ENCODE peak calls at places on chromosome 13, in ten cellular contexts. One of them, this sample, is unnamed.

GRCh38 chr13:102563267-102563666 is 33.5 kb upstream of the TPP2 start:
- DNase-seq in hepatocyte: no peak
- DNase-seq in ascending aorta: no peak
- DNase-seq in transverse colon: no peak
- DNase-seq in CD8-positive, alpha-beta memory T cell: no peak
- DNase-seq in tibial artery: no peak
- DNase-seq in AG04450: no peak
- DNase-seq in caudate nucleus: no peak
- DNase-seq in sigmoid colon: no peak
- DNase-seq in A549: no peak
- DNase-seq in this sample: no peak

GRCh38 chr13:73870036-73870741 is 264.0 kb downstream of the KLF12 start:
- DNase-seq in ascending aorta: no peak
- DNase-seq in tibial artery: no peak
- DNase-seq in hepatocyte: peak
- DNase-seq in AG04450: no peak
- DNase-seq in A549: no peak
- DNase-seq in transverse colon: peak
- DNase-seq in caudate nucleus: no peak
- DNase-seq in sigmoid colon: no peak
- DNase-seq in CD8-positive, alpha-beta memory T cell: no peak
- DNase-seq in this sample: peak

GRCh38 chr13:104485571-104485970 is 1419.4 kb upstream of the SLC10A2 start:
- DNase-seq in sigmoid colon: no peak
- DNase-seq in A549: no peak
- DNase-seq in CD8-positive, alpha-beta memory T cell: no peak
- DNase-seq in tibial artery: no peak
- DNase-seq in AG04450: no peak
- DNase-seq in ascending aorta: no peak
- DNase-seq in transverse colon: no peak
- DNase-seq in hepatocyte: no peak
- DNase-seq in caudate nucleus: no peak
- DNase-seq in this sample: no peak

GRCh38 chr13:100356889-100357288 is 231.7 kb downstream of the GGACT start:
- DNase-seq in AG04450: no peak
- DNase-seq in tibial artery: no peak
- DNase-seq in ascending aorta: no peak
- DNase-seq in CD8-positive, alpha-beta memory T cell: no peak
- DNase-seq in hepatocyte: no peak
- DNase-seq in transverse colon: no peak
- DNase-seq in A549: no peak
- DNase-seq in caudate nucleus: no peak
- DNase-seq in sigmoid colon: no peak
- DNase-seq in this sample: no peak

GRCh38 chr13:101291216-101291615 is 125.1 kb downstream of the NALCN start:
- DNase-seq in transverse colon: no peak
- DNase-seq in A549: no peak
- DNase-seq in CD8-positive, alpha-beta memory T cell: no peak
- DNase-seq in AG04450: no peak
- DNase-seq in hepatocyte: no peak
- DNase-seq in caudate nucleus: no peak
- DNase-seq in tibial artery: no peak
- DNase-seq in ascending aorta: no peak
- DNase-seq in sigmoid colon: no peak
- DNase-seq in this sample: no peak

GRCh38 chr13:69331245-69331644 is 776.4 kb upstream of the ATXN8OS start:
- DNase-seq in AG04450: no peak
- DNase-seq in tibial artery: no peak
- DNase-seq in ascending aorta: no peak
- DNase-seq in A549: no peak
- DNase-seq in sigmoid colon: no peak
- DNase-seq in caudate nucleus: no peak
- DNase-seq in transverse colon: no peak
- DNase-seq in CD8-positive, alpha-beta memory T cell: no peak
- DNase-seq in hepatocyte: no peak
- DNase-seq in this sample: no peak

GRCh38 chr13:26457212-26457611 is 100.3 kb upstream of the WASF3 start:
- DNase-seq in ascending aorta: no peak
- DNase-seq in sigmoid colon: no peak
- DNase-seq in A549: no peak
- DNase-seq in transverse colon: no peak
- DNase-seq in tibial artery: no peak
- DNase-seq in hepatocyte: no peak
- DNase-seq in AG04450: no peak
- DNase-seq in CD8-positive, alpha-beta memory T cell: no peak
- DNase-seq in caudate nucleus: no peak
- DNase-seq in this sample: no peak

GRCh38 chr13:104532131-104532530 is 1465.9 kb upstream of the SLC10A2 start:
- DNase-seq in caudate nucleus: no peak
- DNase-seq in sigmoid colon: no peak
- DNase-seq in tibial artery: no peak
- DNase-seq in AG04450: no peak
- DNase-seq in CD8-positive, alpha-beta memory T cell: no peak
- DNase-seq in transverse colon: no peak
- DNase-seq in ascending aorta: no peak
- DNase-seq in A549: no peak
- DNase-seq in hepatocyte: no peak
- DNase-seq in this sample: no peak

GRCh38 chr13:27953671-27954405 is 15.3 kb downstream of the CDX2 start:
- DNase-seq in CD8-positive, alpha-beta memory T cell: peak
- DNase-seq in ascending aorta: no peak
- DNase-seq in caudate nucleus: no peak
- DNase-seq in A549: peak
- DNase-seq in transverse colon: peak
- DNase-seq in hepatocyte: peak
- DNase-seq in AG04450: peak
- DNase-seq in tibial artery: peak
- DNase-seq in sigmoid colon: peak
- DNase-seq in this sample: no peak

GRCh38 chr13:72463561-72463960 is 263.9 kb downstream of the MZT1 start:
- DNase-seq in A549: no peak
- DNase-seq in hepatocyte: peak
- DNase-seq in sigmoid colon: peak
- DNase-seq in ascending aorta: no peak
- DNase-seq in transverse colon: peak
- DNase-seq in CD8-positive, alpha-beta memory T cell: no peak
- DNase-seq in AG04450: no peak
- DNase-seq in tibial artery: no peak
- DNase-seq in caudate nucleus: no peak
- DNase-seq in this sample: no peak

GRCh38 chr13:46180393-46180792 is 1.6 kb downstream of the LCP1 start:
- DNase-seq in A549: no peak
- DNase-seq in transverse colon: no peak
- DNase-seq in sigmoid colon: no peak
- DNase-seq in AG04450: no peak
- DNase-seq in CD8-positive, alpha-beta memory T cell: no peak
- DNase-seq in caudate nucleus: no peak
- DNase-seq in hepatocyte: no peak
- DNase-seq in ascending aorta: no peak
- DNase-seq in tibial artery: no peak
- DNase-seq in this sample: no peak

GRCh38 chr13:46182491-46182877 is 507 bp upstream of the LCP1 start:
- DNase-seq in hepatocyte: no peak
- DNase-seq in CD8-positive, alpha-beta memory T cell: no peak
- DNase-seq in AG04450: no peak
- DNase-seq in sigmoid colon: no peak
- DNase-seq in caudate nucleus: no peak
- DNase-seq in tibial artery: no peak
- DNase-seq in A549: no peak
- DNase-seq in transverse colon: no peak
- DNase-seq in ascending aorta: no peak
- DNase-seq in this sample: no peak

GRCh38 chr13:46183018-46183940 is 1.3 kb upstream of the LCP1 start:
- DNase-seq in hepatocyte: no peak
- DNase-seq in sigmoid colon: no peak
- DNase-seq in A549: no peak
- DNase-seq in tibial artery: no peak
- DNase-seq in AG04450: no peak
- DNase-seq in CD8-positive, alpha-beta memory T cell: no peak
- DNase-seq in ascending aorta: no peak
- DNase-seq in caudate nucleus: no peak
- DNase-seq in transverse colon: no peak
- DNase-seq in this sample: no peak

GRCh38 chr13:46179576-46180368 is 2.2 kb downstream of the LCP1 start:
- DNase-seq in caudate nucleus: no peak
- DNase-seq in AG04450: no peak
- DNase-seq in CD8-positive, alpha-beta memory T cell: peak
- DNase-seq in A549: no peak
- DNase-seq in transverse colon: peak
- DNase-seq in sigmoid colon: no peak
- DNase-seq in hepatocyte: no peak
- DNase-seq in ascending aorta: no peak
- DNase-seq in tibial artery: peak
- DNase-seq in this sample: no peak

GRCh38 chr13:46181799-46182490 is at the start of gene LCP1:
- DNase-seq in tibial artery: no peak
- DNase-seq in ascending aorta: no peak
- DNase-seq in hepatocyte: peak
- DNase-seq in sigmoid colon: no peak
- DNase-seq in CD8-positive, alpha-beta memory T cell: peak
- DNase-seq in A549: no peak
- DNase-seq in transverse colon: peak
- DNase-seq in caudate nucleus: no peak
- DNase-seq in AG04450: no peak
- DNase-seq in this sample: no peak
- H3K27ac ChIP-seq in tibial artery: no peak
- H3K27ac ChIP-seq in ascending aorta: no peak
- H3K27ac ChIP-seq in hepatocyte: peak
- H3K27ac ChIP-seq in sigmoid colon: no peak
- H3K27ac ChIP-seq in CD8-positive, alpha-beta memory T cell: peak
- H3K27ac ChIP-seq in A549: no peak
- H3K27ac ChIP-seq in transverse colon: peak
- H3K27ac ChIP-seq in caudate nucleus: no peak
- H3K27ac ChIP-seq in AG04450: no peak
- H3K27ac ChIP-seq in this sample: no peak

DNA sequence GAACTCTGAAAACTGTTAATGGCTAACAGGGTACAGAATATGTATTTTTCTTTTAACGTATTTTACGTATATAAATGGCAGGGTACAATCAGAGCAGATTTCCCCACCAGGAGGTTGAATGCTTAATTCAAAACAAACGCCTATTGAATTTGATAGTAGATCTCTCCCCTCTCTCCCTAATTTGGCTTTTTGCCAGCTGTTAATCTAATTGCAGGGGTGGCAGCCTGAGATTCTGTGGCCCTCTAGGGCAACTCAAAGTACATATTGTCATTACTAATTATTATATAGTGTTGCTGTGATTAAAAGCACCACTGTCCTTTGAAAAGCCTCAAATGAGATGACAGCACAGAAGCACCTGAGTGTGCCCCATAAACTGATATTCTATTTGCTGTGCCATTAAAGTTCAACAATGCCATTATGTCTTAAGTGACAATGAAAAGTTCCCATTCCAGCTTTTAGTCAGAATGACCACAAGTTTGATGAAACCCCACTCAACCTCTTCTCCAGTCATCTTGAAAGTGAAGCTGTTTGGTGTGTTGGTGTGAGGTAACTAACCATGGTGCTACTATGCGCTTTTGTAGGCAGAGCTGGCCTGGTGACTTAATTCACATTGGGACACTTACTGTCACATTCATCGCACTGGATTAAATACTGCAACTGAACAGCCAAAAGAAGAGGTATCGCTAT is 351.4 kb downstream of the KCNRG start:
- DNase-seq in caudate nucleus: no peak
- DNase-seq in ascending aorta: no peak
- DNase-seq in transverse colon: no peak
- DNase-seq in sigmoid colon: no peak
- DNase-seq in hepatocyte: no peak
- DNase-seq in tibial artery: no peak
- DNase-seq in AG04450: no peak
- DNase-seq in CD8-positive, alpha-beta memory T cell: no peak
- DNase-seq in A549: no peak
- DNase-seq in this sample: no peak
- H3K27ac ChIP-seq in caudate nucleus: no peak
- H3K27ac ChIP-seq in ascending aorta: no peak
- H3K27ac ChIP-seq in transverse colon: peak
- H3K27ac ChIP-seq in sigmoid colon: no peak
- H3K27ac ChIP-seq in hepatocyte: peak
- H3K27ac ChIP-seq in tibial artery: no peak
- H3K27ac ChIP-seq in AG04450: no peak
- H3K27ac ChIP-seq in CD8-positive, alpha-beta memory T cell: peak
- H3K27ac ChIP-seq in A549: peak
- H3K27ac ChIP-seq in this sample: no peak

GRCh38 chr13:51803422-51804294 is at the start of gene DHRS12:
- DNase-seq in ascending aorta: peak
- DNase-seq in A549: peak
- DNase-seq in AG04450: no peak
- DNase-seq in transverse colon: peak
- DNase-seq in hepatocyte: peak
- DNase-seq in tibial artery: peak
- DNase-seq in caudate nucleus: peak
- DNase-seq in CD8-positive, alpha-beta memory T cell: peak
- DNase-seq in sigmoid colon: peak
- DNase-seq in this sample: no peak
- H3K27ac ChIP-seq in ascending aorta: peak
- H3K27ac ChIP-seq in A549: peak
- H3K27ac ChIP-seq in AG04450: peak
- H3K27ac ChIP-seq in transverse colon: peak
- H3K27ac ChIP-seq in hepatocyte: peak
- H3K27ac ChIP-seq in tibial artery: peak
- H3K27ac ChIP-seq in caudate nucleus: peak
- H3K27ac ChIP-seq in CD8-positive, alpha-beta memory T cell: peak
- H3K27ac ChIP-seq in sigmoid colon: peak
- H3K27ac ChIP-seq in this sample: peak

GRCh38 chr13:48397744-48398143 is 15.2 kb downstream of the LPAR6 start:
- DNase-seq in hepatocyte: no peak
- DNase-seq in sigmoid colon: no peak
- DNase-seq in ascending aorta: no peak
- DNase-seq in transverse colon: no peak
- DNase-seq in A549: no peak
- DNase-seq in AG04450: no peak
- DNase-seq in CD8-positive, alpha-beta memory T cell: no peak
- DNase-seq in tibial artery: no peak
- DNase-seq in caudate nucleus: no peak
- DNase-seq in this sample: no peak
- H3K27ac ChIP-seq in hepatocyte: no peak
- H3K27ac ChIP-seq in sigmoid colon: no peak
- H3K27ac ChIP-seq in ascending aorta: peak
- H3K27ac ChIP-seq in transverse colon: no peak
- H3K27ac ChIP-seq in A549: no peak
- H3K27ac ChIP-seq in AG04450: no peak
- H3K27ac ChIP-seq in CD8-positive, alpha-beta memory T cell: no peak
- H3K27ac ChIP-seq in tibial artery: peak
- H3K27ac ChIP-seq in caudate nucleus: no peak
- H3K27ac ChIP-seq in this sample: peak

GRCh38 chr13:84137292-84137691 is 255.0 kb upstream of the SLITRK1 start:
- DNase-seq in sigmoid colon: no peak
- DNase-seq in caudate nucleus: no peak
- DNase-seq in transverse colon: peak
- DNase-seq in A549: no peak
- DNase-seq in ascending aorta: no peak
- DNase-seq in tibial artery: no peak
- DNase-seq in hepatocyte: no peak
- DNase-seq in AG04450: no peak
- DNase-seq in CD8-positive, alpha-beta memory T cell: peak
- DNase-seq in this sample: no peak
- H3K27ac ChIP-seq in sigmoid colon: no peak
- H3K27ac ChIP-seq in caudate nucleus: no peak
- H3K27ac ChIP-seq in transverse colon: no peak
- H3K27ac ChIP-seq in A549: no peak
- H3K27ac ChIP-seq in ascending aorta: no peak
- H3K27ac ChIP-seq in tibial artery: no peak
- H3K27ac ChIP-seq in hepatocyte: no peak
- H3K27ac ChIP-seq in AG04450: no peak
- H3K27ac ChIP-seq in CD8-positive, alpha-beta memory T cell: peak
- H3K27ac ChIP-seq in this sample: no peak

This sample was measured in epithelial cell of prostate.